ENCODE peak calls at places on chromosomes 11 and 22, in four cellular contexts. One of them, this sample, is unnamed.

GRCh38 chr11:92253945-92254344 is 29.3 kb downstream of the FAT3 start:
- DNase-seq in hepatocyte: no peak
- DNase-seq in SK-N-MC: no peak
- DNase-seq in MM.1S: no peak
- DNase-seq in this sample: no peak

GRCh38 chr11:120816711-120817110 is 207.2 kb upstream of the TBCEL start:
- DNase-seq in MM.1S: no peak
- DNase-seq in hepatocyte: no peak
- DNase-seq in SK-N-MC: no peak
- DNase-seq in this sample: no peak

GRCh38 chr11:125312391-125312790 is 147.8 kb downstream of the PKNOX2 start:
- DNase-seq in hepatocyte: no peak
- DNase-seq in SK-N-MC: no peak
- DNase-seq in MM.1S: no peak
- DNase-seq in this sample: no peak

GRCh38 chr11:100719362-100719761 is 32.3 kb downstream of the ARHGAP42 start:
- DNase-seq in hepatocyte: peak; percentile 26
- DNase-seq in SK-N-MC: no peak
- DNase-seq in MM.1S: no peak
- DNase-seq in this sample: no peak

GRCh38 chr22:24289781-24290181 is 19.1 kb downstream of the SPECC1L start:
- DNase-seq in MM.1S: no peak
- DNase-seq in SK-N-MC: no peak
- DNase-seq in hepatocyte: no peak
- DNase-seq in this sample: no peak

GRCh38 chr11:1126935-1127663 is 30.7 kb upstream of the MUC5AC start:
- DNase-seq in hepatocyte: no peak
- DNase-seq in MM.1S: no peak
- DNase-seq in SK-N-MC: no peak
- DNase-seq in this sample: no peak

GRCh38 chr11:2268911-2269600 is 1.3 kb downstream of the ASCL2 start:
- DNase-seq in hepatocyte: peak; percentile 79
- DNase-seq in MM.1S: no peak
- DNase-seq in SK-N-MC: no peak
- DNase-seq in this sample: no peak

GRCh38 chr11:130523166-130523565 is 74.7 kb downstream of the ADAMTS15 start:
- DNase-seq in MM.1S: no peak
- DNase-seq in hepatocyte: no peak
- DNase-seq in SK-N-MC: no peak
- DNase-seq in this sample: no peak

GRCh38 chr11:47189100-47189834 is 3.0 kb upstream of the PACSIN3 start:
- DNase-seq in hepatocyte: peak; percentile 87
- DNase-seq in SK-N-MC: no peak
- DNase-seq in MM.1S: no peak
- DNase-seq in this sample: no peak

GRCh38 chr11:62548545-62549335 is 2.1 kb upstream of the AHNAK start:
- DNase-seq in SK-N-MC: no peak
- DNase-seq in MM.1S: no peak
- DNase-seq in hepatocyte: peak; percentile 61
- DNase-seq in this sample: no peak

GRCh38 chr11:75768909-75769771 is 562 bp downstream of the DGAT2 start:
- DNase-seq in MM.1S: no peak
- DNase-seq in SK-N-MC: no peak
- DNase-seq in hepatocyte: no peak
- DNase-seq in this sample: no peak
- TF ChIP-seq EZH2 in MM.1S: no peak
- TF ChIP-seq EZH2 in SK-N-MC: no peak
- TF ChIP-seq EZH2 in hepatocyte: no peak
- TF ChIP-seq EZH2 in this sample: no peak

GRCh38 chr11:66228521-66228920 is 39.9 kb upstream of the RAB1B start:
- DNase-seq in SK-N-MC: no peak
- DNase-seq in MM.1S: no peak
- DNase-seq in hepatocyte: peak; percentile 61
- DNase-seq in this sample: no peak
- TF ChIP-seq EZH2 in SK-N-MC: no peak
- TF ChIP-seq EZH2 in MM.1S: no peak
- TF ChIP-seq EZH2 in hepatocyte: no peak
- TF ChIP-seq EZH2 in this sample: no peak

GRCh38 chr22:25779426-25779825 is 37.4 kb downstream of the MYO18B start:
- DNase-seq in MM.1S: no peak
- DNase-seq in hepatocyte: no peak
- DNase-seq in SK-N-MC: no peak
- DNase-seq in this sample: no peak
- TF ChIP-seq EZH2 in MM.1S: no peak
- TF ChIP-seq EZH2 in hepatocyte: no peak
- TF ChIP-seq EZH2 in SK-N-MC: no peak
- TF ChIP-seq EZH2 in this sample: no peak

DNA sequence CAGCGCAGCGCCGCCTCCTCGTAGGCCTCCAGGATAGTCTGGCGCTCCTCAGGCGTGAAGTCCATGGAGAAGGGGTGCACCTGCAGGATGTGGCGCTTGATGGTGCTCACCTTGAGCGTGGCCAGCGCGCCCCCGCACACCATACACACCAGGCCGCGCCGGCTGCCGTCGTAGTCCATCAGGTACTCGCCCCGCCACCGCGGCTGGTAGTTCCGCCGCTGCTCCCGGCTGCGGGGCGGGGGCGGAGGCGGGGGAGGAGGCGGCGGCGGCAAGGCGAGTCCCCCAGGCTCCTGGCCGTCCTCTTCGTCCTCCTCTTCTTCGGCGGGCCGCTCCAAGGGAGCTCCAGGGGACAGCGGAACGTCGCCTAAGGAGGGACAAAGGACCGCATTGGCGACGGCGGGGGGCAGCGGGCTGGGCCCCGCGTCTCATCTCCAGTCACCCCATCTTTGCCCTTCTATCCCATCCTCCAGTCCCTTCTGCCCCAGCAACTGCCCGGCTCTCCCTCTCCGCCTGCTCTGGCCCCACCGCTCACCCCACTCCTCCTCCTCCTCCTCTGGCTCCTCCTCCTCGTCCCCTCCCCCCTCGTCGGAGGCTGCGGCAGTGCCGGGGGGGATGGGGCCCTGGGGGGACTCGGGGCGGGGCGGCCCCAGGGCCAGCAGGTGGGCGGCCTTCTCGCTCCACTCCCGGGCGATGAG is 4.9 kb downstream of the ZFTA start:
- DNase-seq in SK-N-MC: no peak
- DNase-seq in MM.1S: no peak
- DNase-seq in hepatocyte: peak; percentile 26
- DNase-seq in this sample: no peak
- TF ChIP-seq EZH2 in SK-N-MC: no peak
- TF ChIP-seq EZH2 in MM.1S: no peak
- TF ChIP-seq EZH2 in hepatocyte: no peak
- TF ChIP-seq EZH2 in this sample: no peak

This sample was measured in GM12878.